ENCODE peak calls at places on chromosomes 11 and 22, in six cellular contexts. One of them, this sample, is unnamed.

GRCh38 chr11:14422814-14423182 is 63.8 kb upstream of the RRAS2 start:
- DNase-seq in kidney tubule cell: peak
- DNase-seq in stimulated activated CD4-positive, alpha-beta T cell treated with anti-CD3 and anti-CD28 coated beads, Interleukin-2, amount 100 ng/mL, for 24 hours: no peak
- DNase-seq in fibroblast of lung: no peak
- DNase-seq in pulmonary artery endothelial cell: no peak
- DNase-seq in activated naive CD8-positive, alpha-beta T cell treated with anti-CD3 and anti-CD28 coated beads, Interleukin-2, amount 50 U/mL, for 24 hours: no peak
- DNase-seq in this sample: peak

GRCh38 chr22:36375071-36375980 is 12.4 kb downstream of the MYH9 start:
- DNase-seq in kidney tubule cell: no peak
- DNase-seq in stimulated activated CD4-positive, alpha-beta T cell treated with anti-CD3 and anti-CD28 coated beads, Interleukin-2, amount 100 ng/mL, for 24 hours: no peak
- DNase-seq in fibroblast of lung: no peak
- DNase-seq in pulmonary artery endothelial cell: no peak
- DNase-seq in activated naive CD8-positive, alpha-beta T cell treated with anti-CD3 and anti-CD28 coated beads, Interleukin-2, amount 50 U/mL, for 24 hours: no peak
- DNase-seq in this sample: no peak

GRCh38 chr11:123640677-123641494 is 13.5 kb downstream of the SCN3B start:
- DNase-seq in kidney tubule cell: peak
- DNase-seq in stimulated activated CD4-positive, alpha-beta T cell treated with anti-CD3 and anti-CD28 coated beads, Interleukin-2, amount 100 ng/mL, for 24 hours: peak
- DNase-seq in fibroblast of lung: peak
- DNase-seq in pulmonary artery endothelial cell: no peak
- DNase-seq in activated naive CD8-positive, alpha-beta T cell treated with anti-CD3 and anti-CD28 coated beads, Interleukin-2, amount 50 U/mL, for 24 hours: peak
- DNase-seq in this sample: peak

GRCh38 chr22:23066200-23067022 is 3.9 kb upstream of the GNAZ start:
- DNase-seq in kidney tubule cell: no peak
- DNase-seq in stimulated activated CD4-positive, alpha-beta T cell treated with anti-CD3 and anti-CD28 coated beads, Interleukin-2, amount 100 ng/mL, for 24 hours: peak
- DNase-seq in fibroblast of lung: no peak
- DNase-seq in pulmonary artery endothelial cell: no peak
- DNase-seq in activated naive CD8-positive, alpha-beta T cell treated with anti-CD3 and anti-CD28 coated beads, Interleukin-2, amount 50 U/mL, for 24 hours: no peak
- DNase-seq in this sample: no peak

GRCh38 chr11:691710-692590 is 3.1 kb downstream of the DEAF1 start:
- DNase-seq in kidney tubule cell: no peak
- DNase-seq in stimulated activated CD4-positive, alpha-beta T cell treated with anti-CD3 and anti-CD28 coated beads, Interleukin-2, amount 100 ng/mL, for 24 hours: no peak
- DNase-seq in fibroblast of lung: no peak
- DNase-seq in pulmonary artery endothelial cell: no peak
- DNase-seq in activated naive CD8-positive, alpha-beta T cell treated with anti-CD3 and anti-CD28 coated beads, Interleukin-2, amount 50 U/mL, for 24 hours: no peak
- DNase-seq in this sample: no peak

GRCh38 chr22:48505891-48506290 is 1321.8 kb downstream of the BRD1 start:
- DNase-seq in kidney tubule cell: no peak
- DNase-seq in stimulated activated CD4-positive, alpha-beta T cell treated with anti-CD3 and anti-CD28 coated beads, Interleukin-2, amount 100 ng/mL, for 24 hours: no peak
- DNase-seq in fibroblast of lung: no peak
- DNase-seq in pulmonary artery endothelial cell: no peak
- DNase-seq in activated naive CD8-positive, alpha-beta T cell treated with anti-CD3 and anti-CD28 coated beads, Interleukin-2, amount 50 U/mL, for 24 hours: no peak
- DNase-seq in this sample: no peak

GRCh38 chr11:9906043-9906791 is 242.3 kb downstream of the SWAP70 start:
- DNase-seq in kidney tubule cell: peak
- DNase-seq in stimulated activated CD4-positive, alpha-beta T cell treated with anti-CD3 and anti-CD28 coated beads, Interleukin-2, amount 100 ng/mL, for 24 hours: no peak
- DNase-seq in fibroblast of lung: peak
- DNase-seq in pulmonary artery endothelial cell: peak
- DNase-seq in activated naive CD8-positive, alpha-beta T cell treated with anti-CD3 and anti-CD28 coated beads, Interleukin-2, amount 50 U/mL, for 24 hours: no peak
- DNase-seq in this sample: no peak

GRCh38 chr22:38570841-38571364 is 920 bp upstream of the DMC1 start:
- DNase-seq in kidney tubule cell: peak
- DNase-seq in stimulated activated CD4-positive, alpha-beta T cell treated with anti-CD3 and anti-CD28 coated beads, Interleukin-2, amount 100 ng/mL, for 24 hours: peak
- DNase-seq in fibroblast of lung: no peak
- DNase-seq in pulmonary artery endothelial cell: no peak
- DNase-seq in activated naive CD8-positive, alpha-beta T cell treated with anti-CD3 and anti-CD28 coated beads, Interleukin-2, amount 50 U/mL, for 24 hours: peak
- DNase-seq in this sample: peak

GRCh38 chr11:120272303-120272702 is 32.4 kb downstream of the POU2F3 start:
- DNase-seq in kidney tubule cell: peak
- DNase-seq in stimulated activated CD4-positive, alpha-beta T cell treated with anti-CD3 and anti-CD28 coated beads, Interleukin-2, amount 100 ng/mL, for 24 hours: no peak
- DNase-seq in fibroblast of lung: peak
- DNase-seq in pulmonary artery endothelial cell: no peak
- DNase-seq in activated naive CD8-positive, alpha-beta T cell treated with anti-CD3 and anti-CD28 coated beads, Interleukin-2, amount 50 U/mL, for 24 hours: no peak
- DNase-seq in this sample: no peak

This sample was measured in DND-41.